ENCODE peak calls at places on chromosomes 4 and X, in eight cellular contexts. R, Q, Y, S, M, F, O and Z are unnamed samples.

GRCh38 chr4:128803783-128804182 is 5.7 kb upstream of the JADE1 start:
- DNase-seq in R (no peak), Q (no peak), Y (no peak), S (no peak), M (no peak), F (no peak), O (no peak), Z (no peak)

GRCh38 chr4:174318829-174319764 is 35.4 kb downstream of the CEP44 start:
- DNase-seq in R (no peak), Q (no peak), Y (no peak), S (peak; percentile 20), M (no peak), F (no peak), O (peak; percentile 48), Z (peak; percentile 38)

GRCh38 chr4:52925531-52925968 is 63.4 kb downstream of the RASL11B start:
- DNase-seq in R (no peak), Q (no peak), Y (no peak), S (no peak), M (no peak), F (no peak), O (peak; percentile 76), Z (no peak)

GRCh38 chr4:88745581-88746163 is 48.0 kb upstream of the NAP1L5 start:
- DNase-seq in R (no peak), Q (no peak), Y (no peak), S (no peak), M (no peak), F (no peak), O (no peak), Z (no peak)

GRCh38 chr4:16498978-16499377 is 272.7 kb upstream of the TAPT1 start:
- DNase-seq in R (no peak), Q (no peak), Y (no peak), S (no peak), M (no peak), F (no peak), O (no peak), Z (no peak)

GRCh38 chr4:185112104-185112503 is 31.0 kb upstream of the SLC25A4 start:
- DNase-seq in R (no peak), Q (no peak), Y (no peak), S (peak; percentile 79), M (no peak), F (no peak), O (peak; percentile 78), Z (peak; percentile 86)

GRCh38 chrX:23185951-23186350 is 148.7 kb upstream of the PTCHD1 start:
- DNase-seq in R (no peak), Q (no peak), Y (no peak), S (no peak), M (no peak), F (no peak), O (no peak), Z (no peak)

GRCh38 chr4:173685324-173685723 is 155.3 kb upstream of the HAND2 start:
- DNase-seq in R (no peak), Q (no peak), Y (no peak), S (no peak), M (no peak), F (no peak), O (no peak), Z (no peak)

GRCh38 chrX:78555401-78555980 is 103.6 kb downstream of the RTL3 start:
- DNase-seq in R (no peak), Q (no peak), Y (no peak), S (no peak), M (no peak), F (no peak), O (peak; percentile 29), Z (peak; percentile 2)

GRCh38 chr4:72666910-72667309 is 97.9 kb upstream of the ADAMTS3 start:
- DNase-seq in R (no peak), Q (no peak), Y (no peak), S (no peak), M (no peak), F (no peak), O (no peak), Z (no peak)

GRCh38 chrX:1578511-1579173 is 12.8 kb upstream of the AKAP17A start:
- DNase-seq in R (no peak), Q (no peak), Y (no peak), S (no peak), M (no peak), F (no peak), O (no peak), Z (no peak)

GRCh38 chr4:181685911-181686310 is 557.3 kb upstream of the TENM3 start:
- DNase-seq in R (no peak), Q (no peak), Y (no peak), S (peak; percentile 78), M (no peak), F (no peak), O (no peak), Z (no peak)

GRCh38 chr4:103498161-103499070 is 221.4 kb downstream of the TACR3 start:
- DNase-seq in R (no peak), Q (no peak), Y (no peak), S (peak; percentile 52), M (no peak), F (no peak), O (no peak), Z (peak; percentile 16)

GRCh38 chr4:16858275-16858752 is 40.1 kb downstream of the LDB2 start:
- DNase-seq in R (no peak), Q (no peak), Y (no peak), S (no peak), M (no peak), F (no peak), O (no peak), Z (no peak)

GRCh38 chrX:153884136-153885076 is 1.6 kb downstream of the L1CAM start:
- DNase-seq in R (no peak), Q (peak; percentile 40), Y (no peak), S (no peak), M (no peak), F (no peak), O (no peak), Z (peak; percentile 12)

GRCh38 chr4:1012031-1012739 is 759 bp downstream of the FGFRL1 start:
- DNase-seq in R (no peak), Q (no peak), Y (no peak), S (no peak), M (peak; percentile 38), F (peak; percentile 28), O (peak; percentile 67), Z (peak; percentile 46)